ENCODE peak calls at places on chromosomes 16 and 17, in eight cellular contexts. V, L, B, H, U, X, O and F are unnamed samples.
A peak's percentile ranks its signal among the peaks of the same experiment; 100 is the strongest.

GRCh38 chr17:1905190-1905919 is 75.5 kb downstream of the RPA1 start:
- DNase-seq in V (no peak), L (no peak), B (no peak), H (no peak), U (no peak), X (no peak), O (peak; percentile 16), F (peak; percentile 23)

GRCh38 chr17:15123593-15124590 is 141.2 kb downstream of the PMP22 start:
- DNase-seq in V (no peak), L (no peak), B (no peak), H (no peak), U (no peak), X (no peak), O (peak; percentile 85), F (peak; percentile 80)

GRCh38 chr16:49491736-49492089 is 118.1 kb downstream of the C16orf78 start:
- DNase-seq in V (peak; percentile 80), L (peak; percentile 42), B (no peak), H (no peak), U (no peak), X (no peak), O (no peak), F (no peak)

GRCh38 chr16:8739151-8739550 is 58.3 kb downstream of the TMEM186 start:
- DNase-seq in V (no peak), L (no peak), B (no peak), H (no peak), U (no peak), X (no peak), O (no peak), F (no peak)

GRCh38 chr17:50681260-50682200 is 26.2 kb downstream of the ANKRD40 start:
- DNase-seq in V (no peak), L (no peak), B (peak; percentile 78), H (no peak), U (no peak), X (peak; percentile 63), O (peak; percentile 89), F (peak; percentile 96)

GRCh38 chr16:89322381-89323119 is 105.0 kb downstream of the ZNF778 start:
- DNase-seq in V (no peak), L (peak; percentile 82), B (peak; percentile 55), H (no peak), U (no peak), X (peak; percentile 82), O (peak; percentile 91), F (peak; percentile 89)

GRCh38 chr16:27111486-27111885 is 44.8 kb downstream of the C16orf82 start:
- DNase-seq in V (no peak), L (no peak), B (no peak), H (no peak), U (no peak), X (no peak), O (no peak), F (no peak)

GRCh38 chr17:4948997-4949320 is 629 bp upstream of the PFN1 start:
- DNase-seq in V (peak; percentile 85), L (peak; percentile 90), B (peak; percentile 89), H (peak; percentile 79), U (peak; percentile 58), X (peak; percentile 96), O (peak; percentile 95), F (peak; percentile 100)

GRCh38 chr17:82933006-82933310 is 93.1 kb upstream of the ZNF750 start:
- DNase-seq in V (peak; percentile 60), L (peak; percentile 37), B (no peak), H (no peak), U (no peak), X (peak; percentile 69), O (no peak), F (no peak)

GRCh38 chr17:43449470-43450202 is 34.1 kb upstream of the DHX8 start:
- DNase-seq in V (no peak), L (no peak), B (no peak), H (no peak), U (no peak), X (no peak), O (peak; percentile 53), F (peak; percentile 52)

GRCh38 chr17:82930924-82931695 is 91.3 kb upstream of the ZNF750 start:
- DNase-seq in V (peak; percentile 67), L (peak; percentile 41), B (no peak), H (no peak), U (no peak), X (peak; percentile 61), O (no peak), F (peak; percentile 77)

GRCh38 chr17:81518113-81518784 is 5.7 kb upstream of the ACTG1 start:
- DNase-seq in V (no peak), L (no peak), B (no peak), H (no peak), U (no peak), X (peak; percentile 75), O (peak; percentile 52), F (peak; percentile 91)

GRCh38 chr17:77865716-77866115 is 92.8 kb upstream of the TNRC6C start:
- DNase-seq in V (no peak), L (peak; percentile 12), B (no peak), H (no peak), U (no peak), X (peak; percentile 23), O (peak; percentile 51), F (no peak)

GRCh38 chr17:77867308-77867781 is 91.2 kb upstream of the TNRC6C start:
- DNase-seq in V (no peak), L (peak; percentile 30), B (no peak), H (no peak), U (no peak), X (peak; percentile 49), O (no peak), F (no peak)

GRCh38 chr17:77869041-77869595 is 89.4 kb upstream of the TNRC6C start:
- DNase-seq in V (no peak), L (peak; percentile 45), B (no peak), H (no peak), U (no peak), X (peak; percentile 43), O (no peak), F (no peak)

GRCh38 chr17:77869665-77870132 is 88.8 kb upstream of the TNRC6C start:
- DNase-seq in V (no peak), L (peak; percentile 74), B (no peak), H (no peak), U (no peak), X (peak; percentile 71), O (no peak), F (no peak)

DNA sequence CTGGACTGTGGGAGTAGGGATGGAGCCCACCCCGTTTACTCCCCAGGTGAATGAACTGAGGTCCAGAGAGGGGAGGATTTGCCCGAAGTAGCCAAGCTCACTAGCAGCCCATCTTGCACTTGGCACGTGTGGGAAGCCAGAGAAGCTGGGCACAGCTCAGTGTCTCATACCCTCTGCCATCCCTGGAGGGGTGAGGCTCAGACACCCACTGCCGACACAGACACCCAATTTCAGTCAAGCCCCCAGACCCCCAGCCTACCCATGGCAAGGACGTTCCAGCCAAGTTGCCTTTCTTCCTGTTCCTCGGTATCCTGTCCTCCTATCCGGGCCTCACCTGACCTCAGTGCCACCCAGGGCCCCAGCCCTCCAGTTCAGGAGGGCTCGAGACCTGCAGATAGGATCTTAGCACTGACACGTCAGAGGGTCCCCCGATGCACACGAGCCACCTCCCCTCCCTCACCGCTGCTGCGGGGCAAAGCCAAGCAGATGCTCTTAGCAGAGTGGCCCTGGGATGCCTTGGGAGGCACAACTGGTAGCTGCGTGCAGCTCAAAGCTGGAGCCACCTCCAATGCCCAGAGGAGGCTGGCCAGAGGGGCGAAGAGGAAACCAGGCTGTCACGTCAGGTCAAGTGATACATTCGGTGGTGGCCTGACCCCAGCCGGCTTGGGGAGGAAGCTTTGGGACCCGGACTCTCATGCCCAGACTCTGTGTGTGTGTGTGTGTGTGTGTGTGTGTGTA is 90.4 kb upstream of the TNRC6C start:
- DNase-seq in V (no peak), L (peak; percentile 22), B (no peak), H (no peak), U (no peak), X (peak; percentile 60), O (no peak), F (no peak)
- H3K4me1 ChIP-seq in V (peaks cover 24% of the 10 kb centered on the region), L (peaks cover 16% of the 10 kb centered on the region), B (no peaks in the 10 kb centered on the region), H (peaks cover 27% of the 10 kb centered on the region), U (peaks cover 25% of the 10 kb centered on the region), X (no peaks in the 10 kb centered on the region), O (peaks cover 16% of the 10 kb centered on the region), F (no peaks in the 10 kb centered on the region)

GRCh38 chr17:32486091-32486700 is 597 bp upstream of the CDK5R1 start:
- DNase-seq in V (no peak), L (peak; percentile 75), B (peak; percentile 80), H (peak; percentile 76), U (no peak), X (peak; percentile 88), O (peak; percentile 90), F (peak; percentile 98)
- H3K4me3 ChIP-seq in V (peak overlapping the region; percentile 70), L (peak overlapping the region; percentile 51), B (peak overlapping the region; percentile 28), H (no peak overlapping the region), U (peak overlapping the region; percentile 69), X (peak overlapping the region; percentile 45), O (peak overlapping the region; percentile 71), F (peak overlapping the region; percentile 76)

GRCh38 chr16:86316967-86317616 is 193.2 kb upstream of the FOXF1 start:
- DNase-seq in V (peak; percentile 32), L (no peak), B (no peak), H (no peak), U (no peak), X (no peak), O (no peak), F (peak; percentile 42)

GRCh38 chr16:86318119-86318518 is 192.2 kb upstream of the FOXF1 start:
- DNase-seq in V (peak; percentile 8), L (no peak), B (no peak), H (peak; percentile 29), U (no peak), X (no peak), O (no peak), F (no peak)

GRCh38 chr16:86319871-86320270 is 190.5 kb upstream of the FOXF1 start:
- DNase-seq in V (no peak), L (no peak), B (no peak), H (peak; percentile 15), U (no peak), X (no peak), O (peak; percentile 38), F (no peak)

GRCh38 chr16:86314402-86315025 is 195.8 kb upstream of the FOXF1 start:
- DNase-seq in V (peak; percentile 59), L (no peak), B (no peak), H (no peak), U (no peak), X (no peak), O (no peak), F (no peak)

GRCh38 chr16:86317617-86318021 is 192.7 kb upstream of the FOXF1 start:
- DNase-seq in V (peak; percentile 49), L (no peak), B (no peak), H (peak; percentile 60), U (no peak), X (no peak), O (no peak), F (peak; percentile 56)
- H3K4me1 ChIP-seq in V (peaks cover 4% of the 10 kb centered on the region), L (no peaks in the 10 kb centered on the region), B (no peaks in the 10 kb centered on the region), H (no peaks in the 10 kb centered on the region), U (no peaks in the 10 kb centered on the region), X (no peaks in the 10 kb centered on the region), O (peaks cover 10% of the 10 kb centered on the region), F (no peaks in the 10 kb centered on the region)

DNA sequence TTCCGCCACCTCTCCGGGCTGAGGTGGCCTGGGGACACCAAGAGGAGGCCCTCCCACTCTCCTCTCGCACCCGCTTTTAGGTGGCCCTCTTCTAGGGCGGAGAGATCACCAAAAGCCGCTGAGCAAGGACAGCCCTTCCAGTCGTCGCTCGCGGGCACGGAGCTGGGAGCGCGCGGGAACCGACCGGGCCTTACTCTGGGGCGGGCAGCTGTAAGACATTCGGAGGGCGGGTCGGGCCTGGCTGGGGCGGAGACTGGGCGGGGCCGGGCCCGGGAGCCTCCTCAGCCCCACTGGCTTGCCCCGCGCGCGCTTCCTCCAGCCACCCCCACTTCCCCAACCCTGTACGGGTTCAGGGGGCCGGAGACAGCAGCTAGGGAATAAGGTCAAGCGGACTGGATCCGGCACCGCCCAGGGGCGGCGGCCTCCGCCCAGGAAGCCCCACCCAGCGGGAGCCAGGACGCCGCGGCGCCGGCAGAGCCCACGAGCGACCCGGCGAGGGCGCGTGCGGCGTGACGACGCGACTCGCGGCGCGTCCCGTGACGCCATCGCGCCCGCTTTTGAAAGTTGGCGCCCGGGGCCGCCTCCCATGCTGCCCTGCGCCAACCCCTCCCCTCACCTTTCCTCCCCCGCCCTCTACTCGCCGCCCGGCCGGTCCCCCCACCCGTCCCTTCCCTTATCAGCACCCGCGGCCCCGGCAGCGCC is 351 bp upstream of the CTCF start:
- DNase-seq in V (peak; percentile 98), L (peak; percentile 98), B (peak; percentile 98), H (peak; percentile 97), U (peak; percentile 91), X (peak; percentile 99), O (peak; percentile 99), F (peak; percentile 99)
- H3K4me3 ChIP-seq in V (peak overlapping the region; percentile 99), L (peak overlapping the region; percentile 86), B (peak overlapping the region; percentile 94), H (peak overlapping the region; percentile 72), U (peak overlapping the region; percentile 99), X (peak overlapping the region; percentile 78), O (peak overlapping the region; percentile 94), F (peak overlapping the region; percentile 86)